ENCODE peak calls at places on chromosome 7, in nine cellular contexts. Y is A549, X is IMR-90, Q is PC-9, M is PC-3, B is OCI-LY7, O is body of pancreas, J is H9, W is heart left ventricle. Z is an unnamed sample.

GRCh38 chr7:6250364-6250833 is 22.0 kb downstream of the CYTH3 start:
- DNase-seq in O (no peak), W (no peak), M (no peak), Y (no peak), J (no peak), X (no peak), B (no peak), Q (no peak), Z (no peak)

GRCh38 chr7:20514364-20514763 is 101.1 kb upstream of the ABCB5 start:
- DNase-seq in X (no peak), Y (no peak), O (peak; percentile 68), B (no peak), W (peak; percentile 43), Q (no peak), J (no peak), M (peak; percentile 55), Z (no peak)

GRCh38 chr7:128827971-128828711 is 2.1 kb upstream of the FLNC start:
- DNase-seq in O (no peak), Y (no peak), Q (peak; percentile 52), J (no peak), X (peak; percentile 88), B (no peak), M (peak; percentile 45), W (no peak), Z (no peak)

GRCh38 chr7:129073204-129073603 is 18.3 kb upstream of the TNPO3 start:
- DNase-seq in B (no peak), Q (no peak), X (no peak), M (no peak), J (no peak), Y (no peak), O (no peak), W (no peak), Z (no peak)

GRCh38 chr7:130961128-130961601 is 227.2 kb upstream of the KLF14 start:
- DNase-seq in Q (peak; percentile 47), W (no peak), X (peak; percentile 77), B (peak; percentile 58), O (no peak), M (no peak), Y (peak; percentile 82), J (no peak), Z (no peak)

GRCh38 chr7:139629392-139630082 is 106.1 kb downstream of the CLEC2L start:
- DNase-seq in X (no peak), O (no peak), J (no peak), W (no peak), Q (no peak), M (no peak), Y (no peak), B (no peak), Z (no peak)

GRCh38 chr7:103658055-103659010 is 212.3 kb upstream of the SLC26A5 start:
- DNase-seq in M (no peak), Q (no peak), B (no peak), O (no peak), Y (no peak), J (no peak), W (no peak), X (peak; percentile 29), Z (no peak)

GRCh38 chr7:142240546-142240945 is 17.3 kb downstream of the PRSS58 start:
- DNase-seq in J (no peak), Y (no peak), B (no peak), X (no peak), M (no peak), O (no peak), Q (no peak), W (no peak), Z (no peak)

GRCh38 chr7:108492742-108493141 is 33.2 kb downstream of the PNPLA8 start:
- DNase-seq in Q (peak; percentile 11), W (no peak), M (peak; percentile 70), B (no peak), Y (peak; percentile 24), X (no peak), J (no peak), O (no peak), Z (no peak)

DNA sequence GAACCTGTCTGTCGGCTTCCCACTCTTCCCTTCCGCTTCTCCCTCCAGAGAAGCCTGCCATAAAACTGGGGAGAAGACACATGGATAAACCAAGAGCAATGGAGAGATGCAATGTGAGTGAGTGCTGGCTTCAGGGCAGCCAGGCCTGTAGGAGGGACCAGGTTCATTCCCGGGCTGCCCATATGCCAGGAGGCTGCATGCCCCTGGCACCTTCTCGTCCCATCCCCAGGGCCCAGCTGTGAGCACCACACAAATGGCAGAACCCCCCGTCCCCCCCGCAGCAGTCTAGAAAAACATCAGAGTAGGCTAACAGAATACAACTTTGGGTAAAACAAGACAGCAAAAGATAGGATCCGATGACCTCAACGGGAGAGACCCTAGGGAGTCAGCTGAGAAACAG is 341.3 kb upstream of the SHH start:
- DNase-seq in O (no peak), X (no peak), B (no peak), W (no peak), Q (no peak), Y (no peak), J (no peak), M (no peak), Z (no peak)
- H3K9me3 ChIP-seq in O (no peaks in the 10 kb centered on the region), X (peaks cover 40% of the 10 kb centered on the region), B (peaks cover 6% of the 10 kb centered on the region), W (no peaks in the 10 kb centered on the region), Q (no peaks in the 10 kb centered on the region), Y (no peaks in the 10 kb centered on the region), J (no peaks in the 10 kb centered on the region), M (no peaks in the 10 kb centered on the region), Z (no peaks in the 10 kb centered on the region)

GRCh38 chr7:105890290-105890997 is 14.0 kb upstream of the ATXN7L1 start:
- DNase-seq in O (no peak), Y (no peak), B (no peak), W (no peak), J (no peak), X (peak; percentile 45), M (no peak), Q (no peak), Z (no peak)
- TF ChIP-seq CTCF in O (no peak), Y (no peak), B (no peak), W (no peak), J (no peak), X (no peak), M (no peak), Q (no peak), Z (no peak)

GRCh38 chr7:28351450-28351849 is 60.9 kb upstream of the CREB5 start:
- DNase-seq in O (no peak), B (no peak), W (no peak), Q (no peak), Y (no peak), X (no peak), M (no peak), J (no peak), Z (no peak)
- H3K9me3 ChIP-seq in O (no peaks in the 10 kb centered on the region), B (no peaks in the 10 kb centered on the region), W (no peaks in the 10 kb centered on the region), Q (peaks cover 5% of the 10 kb centered on the region), Y (no peaks in the 10 kb centered on the region), X (no peaks in the 10 kb centered on the region), M (no peaks in the 10 kb centered on the region), J (no peaks in the 10 kb centered on the region), Z (no peaks in the 10 kb centered on the region)

GRCh38 chr7:49001610-49002033 is 77.3 kb downstream of the CDC14C start:
- DNase-seq in O (peak; percentile 15), X (no peak), W (no peak), J (peak; percentile 86), M (peak; percentile 73), Q (peak; percentile 10), B (peak; percentile 83), Y (peak; percentile 45), Z (no peak)
- TF ChIP-seq CTCF in O (peak; percentile 25), X (peak; percentile 11), W (peak; percentile 35), J (peak; percentile 90), M (peak; percentile 77), Q (peak; percentile 71), B (peak; percentile 89), Y (peak; percentile 24), Z (no peak)

GRCh38 chr7:40306596-40306995 is 171.8 kb downstream of the SUGCT start:
- DNase-seq in M (peak; percentile 33), X (peak; percentile 62), O (no peak), W (no peak), J (no peak), Q (no peak), B (no peak), Y (no peak), Z (no peak)

GRCh38 chr7:40303996-40304395 is 169.2 kb downstream of the SUGCT start:
- DNase-seq in Q (no peak), W (no peak), O (no peak), J (no peak), Y (no peak), M (no peak), B (no peak), X (no peak), Z (no peak)

GRCh38 chr7:40310213-40310612 is 175.4 kb downstream of the SUGCT start:
- DNase-seq in Y (no peak), O (no peak), W (no peak), B (no peak), M (peak; percentile 57), Q (no peak), X (peak; percentile 12), J (no peak), Z (no peak)

GRCh38 chr7:40305229-40305628 is 170.4 kb downstream of the SUGCT start:
- DNase-seq in W (no peak), B (no peak), J (no peak), O (no peak), Y (no peak), Q (no peak), X (no peak), M (no peak), Z (no peak)

DNA sequence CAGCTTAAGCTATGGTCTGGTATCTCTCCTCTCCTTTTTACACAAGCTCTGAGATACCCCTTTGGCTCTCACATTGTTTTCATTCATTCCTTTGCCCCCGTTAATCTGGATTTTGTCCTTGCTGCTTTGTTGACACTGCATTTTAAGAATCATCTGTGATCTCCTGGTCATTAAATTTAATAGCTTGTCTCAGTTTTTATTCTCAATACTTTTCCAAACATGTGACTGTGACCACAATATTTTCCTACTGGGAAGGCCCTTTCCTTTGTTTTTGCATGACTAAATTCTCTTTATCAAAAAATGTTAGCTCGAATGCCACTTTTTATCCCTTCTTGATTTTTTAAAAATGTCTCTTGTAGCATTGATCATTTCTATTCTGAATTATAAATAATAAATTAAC is 171.2 kb downstream of the SUGCT start:
- DNase-seq in B (no peak), Q (no peak), Y (no peak), M (no peak), X (no peak), W (no peak), J (no peak), O (no peak), Z (no peak)
- H3K9me3 ChIP-seq in B (no peaks in the 10 kb centered on the region), Q (no peaks in the 10 kb centered on the region), Y (no peaks in the 10 kb centered on the region), M (no peaks in the 10 kb centered on the region), X (no peaks in the 10 kb centered on the region), W (no peaks in the 10 kb centered on the region), J (no peaks in the 10 kb centered on the region), O (no peaks in the 10 kb centered on the region), Z (no peaks in the 10 kb centered on the region)